ENCODE peak calls at places on chromosomes 12 and 14, in four cellular contexts. One of them, this sample, is unnamed.

GRCh38 chr14:94173471-94173884 is 644 bp upstream of the PPP4R4 start:
- DNase-seq in A549: no peak
- DNase-seq in K562: no peak
- DNase-seq in GM12878: no peak
- DNase-seq in this sample: no peak

GRCh38 chr14:41201721-41202120 is 405.0 kb upstream of the LRFN5 start:
- DNase-seq in A549: no peak
- DNase-seq in GM12878: no peak
- DNase-seq in K562: no peak
- DNase-seq in this sample: no peak

GRCh38 chr14:32808574-32809098 is 130.0 kb upstream of the NPAS3 start:
- DNase-seq in K562: no peak
- DNase-seq in GM12878: no peak
- DNase-seq in A549: no peak
- DNase-seq in this sample: no peak

GRCh38 chr14:71235865-71236264 is 328.6 kb downstream of the PCNX1 start:
- DNase-seq in A549: no peak
- DNase-seq in K562: no peak
- DNase-seq in GM12878: no peak
- DNase-seq in this sample: no peak

GRCh38 chr12:98416845-98417244 is 98.5 kb upstream of the TMPO start:
- DNase-seq in A549: peak; percentile 65
- DNase-seq in K562: no peak
- DNase-seq in GM12878: no peak
- DNase-seq in this sample: no peak

GRCh38 chr12:79835377-79835843 is 99.5 kb downstream of the PPP1R12A start:
- DNase-seq in GM12878: no peak
- DNase-seq in A549: no peak
- DNase-seq in K562: no peak
- DNase-seq in this sample: no peak

GRCh38 chr12:27703720-27704452 is 6.7 kb upstream of the MRPS35 start:
- DNase-seq in K562: peak; percentile 60
- DNase-seq in A549: peak; percentile 88
- DNase-seq in GM12878: peak; percentile 43
- DNase-seq in this sample: peak; percentile 75

GRCh38 chr12:122106891-122107660 is 28.5 kb downstream of the MLXIP start:
- DNase-seq in GM12878: no peak
- DNase-seq in K562: no peak
- DNase-seq in A549: no peak
- DNase-seq in this sample: no peak

GRCh38 chr12:70652451-70652850 is 15.2 kb upstream of the PTPRB start:
- DNase-seq in K562: no peak
- DNase-seq in A549: no peak
- DNase-seq in GM12878: no peak
- DNase-seq in this sample: no peak

GRCh38 chr12:87253157-87253556 is 776.0 kb downstream of the C12orf50 start:
- DNase-seq in A549: peak; percentile 18
- DNase-seq in GM12878: no peak
- DNase-seq in K562: no peak
- DNase-seq in this sample: no peak

GRCh38 chr14:60161176-60162107 is 3.8 kb downstream of the DHRS7 start:
- DNase-seq in GM12878: no peak
- DNase-seq in K562: no peak
- DNase-seq in A549: no peak
- DNase-seq in this sample: peak; percentile 38

GRCh38 chr12:67540920-67541624 is 107.5 kb upstream of the DYRK2 start:
- DNase-seq in K562: no peak
- DNase-seq in A549: no peak
- DNase-seq in GM12878: peak; percentile 23
- DNase-seq in this sample: no peak

GRCh38 chr12:120944645-120945217 is 33.6 kb upstream of the HNF1A start:
- DNase-seq in A549: peak; percentile 70
- DNase-seq in K562: peak; percentile 63
- DNase-seq in GM12878: no peak
- DNase-seq in this sample: no peak

GRCh38 chr14:85415015-85415712 is 114.8 kb upstream of the FLRT2 start:
- DNase-seq in A549: peak; percentile 97
- DNase-seq in GM12878: no peak
- DNase-seq in K562: no peak
- DNase-seq in this sample: peak; percentile 64

GRCh38 chr12:132302466-132303358 is 26.7 kb downstream of the GALNT9 start:
- DNase-seq in K562: no peak
- DNase-seq in GM12878: no peak
- DNase-seq in A549: no peak
- DNase-seq in this sample: no peak

GRCh38 chr12:127063339-127064090 is 1203.5 kb upstream of the TMEM132C start:
- DNase-seq in A549: no peak
- DNase-seq in K562: no peak
- DNase-seq in GM12878: no peak
- DNase-seq in this sample: no peak
- TF ChIP-seq ESRRA in A549: no peak
- TF ChIP-seq ESRRA in K562: no peak
- TF ChIP-seq ESRRA in GM12878: no peak
- TF ChIP-seq ESRRA in this sample: no peak

GRCh38 chr14:100891051-100891450 is 12.5 kb downstream of the RTL1 start:
- DNase-seq in A549: no peak
- DNase-seq in K562: no peak
- DNase-seq in GM12878: no peak
- DNase-seq in this sample: no peak

GRCh38 chr14:100890044-100890443 is 13.5 kb downstream of the RTL1 start:
- DNase-seq in GM12878: no peak
- DNase-seq in A549: no peak
- DNase-seq in K562: no peak
- DNase-seq in this sample: no peak

GRCh38 chr14:100891501-100892445 is 11.7 kb downstream of the RTL1 start:
- DNase-seq in K562: no peak
- DNase-seq in GM12878: no peak
- DNase-seq in A549: no peak
- DNase-seq in this sample: no peak

GRCh38 chr14:100889641-100890040 is 13.9 kb downstream of the RTL1 start:
- DNase-seq in K562: no peak
- DNase-seq in A549: no peak
- DNase-seq in GM12878: no peak
- DNase-seq in this sample: no peak

GRCh38 chr14:100890451-100890850 is 13.1 kb downstream of the RTL1 start:
- DNase-seq in A549: no peak
- DNase-seq in K562: no peak
- DNase-seq in GM12878: no peak
- DNase-seq in this sample: no peak
- H3K4me3 ChIP-seq in A549: no peak overlapping the region
- H3K4me3 ChIP-seq in K562: no peak overlapping the region
- H3K4me3 ChIP-seq in GM12878: no peak overlapping the region
- H3K4me3 ChIP-seq in this sample: no peak overlapping the region

DNA sequence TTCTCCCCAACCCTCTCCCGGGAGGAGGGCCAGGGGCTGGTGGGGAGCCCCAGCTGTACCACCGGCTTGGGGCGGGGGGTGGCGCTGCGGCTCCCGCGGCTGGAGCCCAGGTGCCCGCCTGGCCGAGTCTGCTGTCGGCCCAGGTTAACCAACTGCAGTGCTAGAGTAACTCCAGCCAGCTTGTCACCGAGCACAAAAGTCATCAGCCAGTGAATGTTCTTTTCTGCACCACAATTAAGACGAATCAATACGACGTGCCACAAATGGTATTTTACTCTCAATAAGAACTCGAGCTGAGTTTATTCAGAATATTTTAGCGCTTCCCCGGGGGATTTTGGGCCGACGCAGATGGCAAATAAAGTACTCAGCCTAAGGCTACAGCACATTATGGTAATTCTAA is 83.3 kb downstream of the BCL11B start:
- DNase-seq in GM12878: no peak
- DNase-seq in K562: peak; percentile 12
- DNase-seq in A549: no peak
- DNase-seq in this sample: no peak
- TF ChIP-seq ESRRA in GM12878: no peak
- TF ChIP-seq ESRRA in K562: no peak
- TF ChIP-seq ESRRA in A549: no peak
- TF ChIP-seq ESRRA in this sample: no peak

GRCh38 chr14:36163451-36163850 is 13.1 kb downstream of the PTCSC3 start:
- DNase-seq in GM12878: no peak
- DNase-seq in A549: no peak
- DNase-seq in K562: no peak
- DNase-seq in this sample: no peak

GRCh38 chr14:36167431-36167830 is 9.1 kb downstream of the PTCSC3 start:
- DNase-seq in A549: no peak
- DNase-seq in GM12878: no peak
- DNase-seq in K562: no peak
- DNase-seq in this sample: no peak

GRCh38 chr14:36161781-36162180 is 14.7 kb downstream of the PTCSC3 start:
- DNase-seq in A549: no peak
- DNase-seq in K562: no peak
- DNase-seq in GM12878: no peak
- DNase-seq in this sample: no peak

DNA sequence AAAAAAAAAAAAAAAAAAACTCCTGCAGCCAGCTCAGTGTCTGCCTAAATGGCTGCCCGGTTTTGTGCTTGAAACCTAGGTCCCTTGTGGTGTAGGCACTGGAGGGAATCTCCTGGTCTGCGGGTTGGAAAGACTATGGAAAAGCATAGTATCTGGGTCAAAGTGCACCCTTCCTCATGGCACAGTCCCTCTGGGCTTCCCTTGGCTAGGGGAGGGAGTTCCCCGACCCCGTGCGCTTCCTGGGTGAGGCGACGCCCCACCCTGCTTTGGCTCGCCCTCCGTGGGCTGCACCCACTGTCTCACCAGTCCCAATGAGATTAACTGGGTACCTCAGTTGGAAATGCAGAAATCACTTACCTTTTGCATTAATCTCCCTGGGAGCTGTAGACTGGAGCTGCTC is 14.3 kb downstream of the PTCSC3 start:
- DNase-seq in K562: no peak
- DNase-seq in GM12878: no peak
- DNase-seq in A549: no peak
- DNase-seq in this sample: no peak
- H3K4me3 ChIP-seq in K562: no peak overlapping the region
- H3K4me3 ChIP-seq in GM12878: no peak overlapping the region
- H3K4me3 ChIP-seq in A549: no peak overlapping the region
- H3K4me3 ChIP-seq in this sample: no peak overlapping the region

GRCh38 chr14:92986254-92987147 is 63.6 kb downstream of the CHGA start:
- DNase-seq in K562: no peak
- DNase-seq in GM12878: no peak
- DNase-seq in A549: peak; percentile 57
- DNase-seq in this sample: peak; percentile 92

GRCh38 chr14:92985521-92985920 is 62.6 kb downstream of the CHGA start:
- DNase-seq in GM12878: no peak
- DNase-seq in K562: no peak
- DNase-seq in A549: no peak
- DNase-seq in this sample: no peak

GRCh38 chr14:92982941-92983340 is 60.0 kb downstream of the CHGA start:
- DNase-seq in GM12878: no peak
- DNase-seq in K562: no peak
- DNase-seq in A549: no peak
- DNase-seq in this sample: peak; percentile 22

GRCh38 chr14:92984896-92985295 is 61.9 kb downstream of the CHGA start:
- DNase-seq in K562: no peak
- DNase-seq in A549: no peak
- DNase-seq in GM12878: no peak
- DNase-seq in this sample: peak; percentile 99

GRCh38 chr14:92984082-92984788 is 61.3 kb downstream of the CHGA start:
- DNase-seq in A549: no peak
- DNase-seq in K562: no peak
- DNase-seq in GM12878: no peak
- DNase-seq in this sample: no peak
- TF ChIP-seq ESRRA in A549: no peak
- TF ChIP-seq ESRRA in K562: no peak
- TF ChIP-seq ESRRA in GM12878: no peak
- TF ChIP-seq ESRRA in this sample: no peak

GRCh38 chr12:53197011-53197640 is 9.9 kb downstream of the ITGB7 start:
- DNase-seq in GM12878: no peak
- DNase-seq in K562: no peak
- DNase-seq in A549: no peak
- DNase-seq in this sample: no peak
- H3K4me3 ChIP-seq in GM12878: no peak overlapping the region
- H3K4me3 ChIP-seq in K562: no peak overlapping the region
- H3K4me3 ChIP-seq in A549: peak overlapping the region; percentile 33
- H3K4me3 ChIP-seq in this sample: no peak overlapping the region

GRCh38 chr12:47755655-47756562 is 2.8 kb downstream of the RAPGEF3 start:
- DNase-seq in A549: no peak
- DNase-seq in K562: no peak
- DNase-seq in GM12878: peak; percentile 75
- DNase-seq in this sample: no peak

GRCh38 chr12:47757840-47758583 is 668 bp downstream of the RAPGEF3 start:
- DNase-seq in A549: no peak
- DNase-seq in GM12878: no peak
- DNase-seq in K562: no peak
- DNase-seq in this sample: no peak

GRCh38 chr12:47757360-47757839 is 1.3 kb downstream of the RAPGEF3 start:
- DNase-seq in K562: no peak
- DNase-seq in A549: no peak
- DNase-seq in GM12878: no peak
- DNase-seq in this sample: no peak

GRCh38 chr12:47758584-47758833 is 171 bp downstream of the RAPGEF3 start:
- DNase-seq in K562: no peak
- DNase-seq in A549: no peak
- DNase-seq in GM12878: no peak
- DNase-seq in this sample: no peak

GRCh38 chr12:47758834-47759690 is at the start of gene RAPGEF3:
- DNase-seq in K562: peak; percentile 92
- DNase-seq in GM12878: no peak
- DNase-seq in A549: peak; percentile 82
- DNase-seq in this sample: peak; percentile 49
- TF ChIP-seq ESRRA in K562: peak; percentile 13
- TF ChIP-seq ESRRA in GM12878: no peak
- TF ChIP-seq ESRRA in A549: no peak
- TF ChIP-seq ESRRA in this sample: no peak